ENCODE peak calls at places on chromosomes 4 and X, in eight cellular contexts. A, Y, B, W, P, R, X and D are unnamed samples.

GRCh38 chr4:65089666-65090065 is 580.6 kb downstream of the EPHA5 start:
- DNase-seq in W (no peak), Y (no peak), P (peak; percentile 17), B (no peak), X (no peak), A (no peak), R (no peak), D (no peak)

GRCh38 chrX:102899940-102900916 is 36.8 kb upstream of the RAB40AL start:
- DNase-seq in B (peak; percentile 50), R (peak; percentile 61), W (peak; percentile 72), A (peak; percentile 50), Y (peak; percentile 48), P (peak; percentile 55), X (peak; percentile 75), D (peak; percentile 1)

GRCh38 chr4:18318682-18319410 is 297.3 kb upstream of the LCORL start:
- DNase-seq in X (peak; percentile 30), P (no peak), W (no peak), B (no peak), A (no peak), R (no peak), Y (peak; percentile 40), D (no peak)

GRCh38 chrX:53288173-53288572 is 6.8 kb upstream of the IQSEC2 start:
- DNase-seq in Y (no peak), A (no peak), R (peak; percentile 27), X (no peak), P (no peak), W (peak; percentile 18), B (no peak), D (peak; percentile 37)

GRCh38 chrX:103248553-103248952 is 6.4 kb downstream of the TCEAL8 start:
- DNase-seq in B (no peak), W (no peak), A (no peak), X (no peak), Y (no peak), R (no peak), P (peak; percentile 3), D (no peak)

GRCh38 chrX:109840585-109840984 is 107.5 kb upstream of the ACSL4 start:
- DNase-seq in X (no peak), W (peak; percentile 70), A (no peak), R (peak; percentile 57), P (peak; percentile 95), Y (no peak), B (no peak), D (peak; percentile 2)

GRCh38 chr4:48779998-48780866 is at the start of gene FRYL:
- DNase-seq in R (peak; percentile 100), B (peak; percentile 99), W (peak; percentile 100), X (peak; percentile 100), Y (peak; percentile 98), P (peak; percentile 98), A (peak; percentile 99), D (peak; percentile 92)

GRCh38 chr4:14856076-14856926 is 146.0 kb upstream of the CPEB2 start:
- DNase-seq in A (no peak), B (no peak), W (peak; percentile 61), R (peak; percentile 82), Y (peak; percentile 34), P (peak; percentile 100), X (peak; percentile 58), D (no peak)

GRCh38 chr4:55736605-55737183 is 82.9 kb upstream of the EXOC1L start:
- DNase-seq in X (no peak), P (no peak), B (no peak), A (no peak), W (no peak), R (no peak), Y (no peak), D (no peak)

GRCh38 chrX:142250502-142250901 is 45.4 kb upstream of the MAGEC2 start:
- DNase-seq in Y (no peak), X (no peak), P (no peak), B (no peak), A (no peak), W (no peak), R (no peak), D (no peak)

GRCh38 chr4:119103263-119103662 is 32.4 kb upstream of the MYOZ2 start:
- DNase-seq in B (no peak), P (peak; percentile 100), Y (no peak), R (peak; percentile 48), A (no peak), W (peak; percentile 21), X (no peak), D (no peak)

GRCh38 chr4:689498-690122 is 659 bp upstream of the SLC49A3 start:
- DNase-seq in P (no peak), R (no peak), X (no peak), Y (no peak), B (no peak), W (no peak), A (no peak), D (no peak)

GRCh38 chr4:55742655-55743191 is 76.9 kb upstream of the EXOC1L start:
- DNase-seq in R (no peak), A (no peak), B (no peak), P (peak; percentile 54), Y (peak; percentile 16), W (no peak), X (no peak), D (no peak)

GRCh38 chr4:101418466-101418865 is 71.1 kb upstream of the PPP3CA start:
- DNase-seq in W (no peak), B (no peak), Y (no peak), R (no peak), X (no peak), P (no peak), A (no peak), D (no peak)

GRCh38 chrX:45749375-45749774 is 548.7 kb upstream of the DIPK2B start:
- DNase-seq in W (no peak), Y (no peak), B (no peak), R (no peak), X (no peak), P (no peak), A (no peak), D (no peak)

GRCh38 chr4:26197018-26197779 is 123.6 kb upstream of the RBPJ start:
- DNase-seq in A (peak; percentile 58), Y (no peak), X (peak; percentile 35), W (peak; percentile 79), R (no peak), B (no peak), P (peak; percentile 98), D (no peak)

GRCh38 chr4:80043534-80043933 is 29.5 kb downstream of the ANTXR2 start:
- DNase-seq in B (no peak), A (no peak), P (peak; percentile 6), R (no peak), Y (peak; percentile 26), W (no peak), X (no peak), D (no peak)

GRCh38 chrX:117972681-117973080 is 143.9 kb downstream of the KLHL13 start:
- DNase-seq in W (no peak), R (no peak), A (no peak), P (no peak), Y (no peak), X (no peak), B (no peak), D (no peak)

DNA sequence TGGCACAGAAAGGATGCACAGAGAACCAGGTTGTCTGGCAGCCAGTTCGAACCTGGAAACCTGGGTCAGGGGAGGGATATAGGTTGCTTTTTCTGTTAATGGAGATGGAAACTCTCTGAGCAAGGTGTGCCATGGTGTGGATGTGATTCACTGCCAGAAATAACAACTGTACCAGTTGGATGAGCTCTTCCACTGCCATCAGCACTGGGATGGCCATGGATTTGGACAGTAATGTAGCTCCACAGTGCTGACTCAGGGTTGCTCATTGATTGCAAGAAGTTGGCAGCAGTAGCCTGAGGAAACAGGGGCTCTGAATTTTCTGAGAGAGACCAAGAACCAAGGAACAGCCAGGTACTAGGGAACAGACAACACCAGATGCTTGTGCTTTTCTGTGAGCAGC is 33.8 kb downstream of the PNMA5 start:
- DNase-seq in B (no peak), A (no peak), W (no peak), R (no peak), P (no peak), X (no peak), Y (no peak), D (no peak)
- H3K27ac ChIP-seq in B (no peak overlapping the region), A (no peak overlapping the region), W (no peak overlapping the region), R (no peak overlapping the region), P (no peak overlapping the region), X (no peak overlapping the region), Y (no peak overlapping the region), D (no peak overlapping the region)

GRCh38 chrX:24145340-24146186 is 4.0 kb upstream of the ZFX start:
- DNase-seq in R (no peak), W (no peak), P (peak; percentile 82), B (no peak), A (no peak), X (no peak), Y (no peak), D (no peak)
- H3K27ac ChIP-seq in R (peak overlapping the region; percentile 98), W (peak overlapping the region; percentile 53), P (peak overlapping the region; percentile 70), B (no peak overlapping the region), A (no peak overlapping the region), X (peak overlapping the region; percentile 99), Y (peak overlapping the region; percentile 100), D (peak overlapping the region; percentile 14)

GRCh38 chrX:47704736-47705135 is 45.8 kb upstream of the UXT start:
- DNase-seq in W (no peak), P (no peak), Y (no peak), A (no peak), X (no peak), B (no peak), R (no peak), D (no peak)

GRCh38 chrX:47706575-47706974 is 47.6 kb upstream of the UXT start:
- DNase-seq in X (no peak), Y (no peak), P (peak; percentile 53), W (no peak), A (no peak), B (no peak), R (no peak), D (no peak)

GRCh38 chrX:47707031-47707780 is 48.2 kb upstream of the UXT start:
- DNase-seq in P (no peak), X (no peak), B (no peak), W (no peak), R (no peak), Y (no peak), A (no peak), D (no peak)
- H3K27ac ChIP-seq in P (no peak overlapping the region), X (no peak overlapping the region), B (no peak overlapping the region), W (no peak overlapping the region), R (no peak overlapping the region), Y (peak overlapping the region; percentile 64), A (no peak overlapping the region), D (no peak overlapping the region)

GRCh38 chr4:185344743-185345538 is 50.8 kb downstream of the LRP2BP start:
- DNase-seq in P (no peak), Y (no peak), R (no peak), A (no peak), X (no peak), B (no peak), W (no peak), D (no peak)

GRCh38 chr4:185352202-185352601 is 43.5 kb downstream of the LRP2BP start:
- DNase-seq in Y (no peak), A (no peak), B (no peak), W (peak; percentile 53), R (no peak), P (no peak), X (no peak), D (no peak)

GRCh38 chr4:185351691-185352090 is 44.0 kb downstream of the LRP2BP start:
- DNase-seq in X (no peak), Y (no peak), B (no peak), W (no peak), A (no peak), R (no peak), P (no peak), D (no peak)

GRCh38 chr4:185343726-185344581 is 51.8 kb downstream of the LRP2BP start:
- DNase-seq in W (no peak), B (no peak), Y (no peak), X (no peak), A (no peak), P (peak; percentile 60), R (peak; percentile 21), D (no peak)

GRCh38 chr4:185346975-185347601 is 48.6 kb downstream of the LRP2BP start:
- DNase-seq in R (no peak), P (peak; percentile 89), Y (no peak), B (no peak), X (no peak), W (no peak), A (no peak), D (no peak)
- H3K27ac ChIP-seq in R (no peak overlapping the region), P (peak overlapping the region; percentile 55), Y (no peak overlapping the region), B (no peak overlapping the region), X (no peak overlapping the region), W (no peak overlapping the region), A (no peak overlapping the region), D (no peak overlapping the region)